ENCODE peak calls at places on chromosomes 11 and 22, in eight cellular contexts. One of them, this sample, is unnamed.

GRCh38 chr11:1750481-1750839 is at the start of gene IFITM10:
- DNase-seq in upper lobe of left lung: no peak
- DNase-seq in transverse colon: peak
- DNase-seq in prostate gland: no peak
- DNase-seq in endothelial cell of umbilical vein: no peak
- DNase-seq in vagina: no peak
- DNase-seq in spleen: no peak
- DNase-seq in H1: no peak
- DNase-seq in this sample: no peak

GRCh38 chr22:48459859-48460823 is 1367.5 kb downstream of the BRD1 start:
- DNase-seq in upper lobe of left lung: peak
- DNase-seq in spleen: no peak
- DNase-seq in H1: no peak
- DNase-seq in transverse colon: no peak
- DNase-seq in prostate gland: no peak
- DNase-seq in endothelial cell of umbilical vein: no peak
- DNase-seq in vagina: no peak
- DNase-seq in this sample: no peak

GRCh38 chr11:18836415-18836814 is 44.8 kb upstream of the PTPN5 start:
- DNase-seq in H1: no peak
- DNase-seq in vagina: no peak
- DNase-seq in prostate gland: no peak
- DNase-seq in upper lobe of left lung: no peak
- DNase-seq in spleen: no peak
- DNase-seq in endothelial cell of umbilical vein: no peak
- DNase-seq in transverse colon: no peak
- DNase-seq in this sample: no peak

GRCh38 chr11:61325649-61326414 is 7.1 kb downstream of the DDB1 start:
- DNase-seq in transverse colon: no peak
- DNase-seq in vagina: no peak
- DNase-seq in endothelial cell of umbilical vein: no peak
- DNase-seq in prostate gland: peak
- DNase-seq in upper lobe of left lung: no peak
- DNase-seq in spleen: no peak
- DNase-seq in H1: no peak
- DNase-seq in this sample: no peak

GRCh38 chr11:2988361-2988762 is 3.8 kb downstream of the NAP1L4 start:
- DNase-seq in H1: no peak
- DNase-seq in upper lobe of left lung: no peak
- DNase-seq in vagina: no peak
- DNase-seq in spleen: no peak
- DNase-seq in prostate gland: no peak
- DNase-seq in transverse colon: no peak
- DNase-seq in endothelial cell of umbilical vein: peak
- DNase-seq in this sample: no peak

GRCh38 chr22:49247194-49247924 is 580.3 kb downstream of the BRD1 start:
- DNase-seq in spleen: no peak
- DNase-seq in transverse colon: no peak
- DNase-seq in upper lobe of left lung: no peak
- DNase-seq in endothelial cell of umbilical vein: no peak
- DNase-seq in H1: no peak
- DNase-seq in vagina: peak
- DNase-seq in prostate gland: no peak
- DNase-seq in this sample: no peak

GRCh38 chr11:9530020-9530628 is 43.3 kb upstream of the WEE1 start:
- DNase-seq in endothelial cell of umbilical vein: no peak
- DNase-seq in transverse colon: no peak
- DNase-seq in prostate gland: peak
- DNase-seq in vagina: no peak
- DNase-seq in upper lobe of left lung: no peak
- DNase-seq in spleen: no peak
- DNase-seq in H1: no peak
- DNase-seq in this sample: no peak

GRCh38 chr22:39135092-39135896 is 17.2 kb downstream of the CBX7 start:
- DNase-seq in vagina: no peak
- DNase-seq in upper lobe of left lung: peak
- DNase-seq in transverse colon: peak
- DNase-seq in endothelial cell of umbilical vein: peak
- DNase-seq in prostate gland: peak
- DNase-seq in H1: peak
- DNase-seq in spleen: peak
- DNase-seq in this sample: no peak

GRCh38 chr22:26689553-26690301 is 32.3 kb downstream of the MIAT start:
- DNase-seq in vagina: no peak
- DNase-seq in transverse colon: no peak
- DNase-seq in upper lobe of left lung: no peak
- DNase-seq in prostate gland: no peak
- DNase-seq in H1: no peak
- DNase-seq in endothelial cell of umbilical vein: no peak
- DNase-seq in spleen: no peak
- DNase-seq in this sample: no peak

GRCh38 chr11:70928854-70929598 is 323.4 kb downstream of the SHANK2 start:
- DNase-seq in spleen: no peak
- DNase-seq in upper lobe of left lung: no peak
- DNase-seq in transverse colon: no peak
- DNase-seq in vagina: no peak
- DNase-seq in prostate gland: no peak
- DNase-seq in H1: no peak
- DNase-seq in endothelial cell of umbilical vein: no peak
- DNase-seq in this sample: no peak

GRCh38 chr22:25447067-25447688 is 117.3 kb upstream of the GRK3 start:
- DNase-seq in H1: no peak
- DNase-seq in spleen: no peak
- DNase-seq in prostate gland: no peak
- DNase-seq in endothelial cell of umbilical vein: no peak
- DNase-seq in vagina: no peak
- DNase-seq in transverse colon: no peak
- DNase-seq in upper lobe of left lung: no peak
- DNase-seq in this sample: no peak

GRCh38 chr11:119472856-119473222 is 49.9 kb upstream of the THY1 start:
- DNase-seq in prostate gland: no peak
- DNase-seq in upper lobe of left lung: no peak
- DNase-seq in H1: no peak
- DNase-seq in transverse colon: no peak
- DNase-seq in spleen: no peak
- DNase-seq in endothelial cell of umbilical vein: no peak
- DNase-seq in vagina: no peak
- DNase-seq in this sample: peak

GRCh38 chr22:27512283-27512761 is 289.2 kb downstream of the MN1 start:
- DNase-seq in prostate gland: peak
- DNase-seq in H1: no peak
- DNase-seq in vagina: peak
- DNase-seq in transverse colon: peak
- DNase-seq in upper lobe of left lung: no peak
- DNase-seq in endothelial cell of umbilical vein: peak
- DNase-seq in spleen: no peak
- DNase-seq in this sample: no peak

GRCh38 chr11:109696191-109696897 is 274.4 kb downstream of the C11orf87 start:
- DNase-seq in transverse colon: no peak
- DNase-seq in H1: no peak
- DNase-seq in spleen: peak
- DNase-seq in upper lobe of left lung: no peak
- DNase-seq in endothelial cell of umbilical vein: no peak
- DNase-seq in vagina: no peak
- DNase-seq in prostate gland: no peak
- DNase-seq in this sample: no peak

GRCh38 chr11:60700689-60701508 is 1.5 kb downstream of the MS4A8 start:
- DNase-seq in H1: no peak
- DNase-seq in prostate gland: peak
- DNase-seq in upper lobe of left lung: no peak
- DNase-seq in endothelial cell of umbilical vein: peak
- DNase-seq in transverse colon: peak
- DNase-seq in vagina: no peak
- DNase-seq in spleen: no peak
- DNase-seq in this sample: peak

GRCh38 chr11:44823006-44823405 is 96.2 kb downstream of the TSPAN18 start:
- DNase-seq in spleen: peak
- DNase-seq in prostate gland: no peak
- DNase-seq in upper lobe of left lung: peak
- DNase-seq in transverse colon: no peak
- DNase-seq in endothelial cell of umbilical vein: no peak
- DNase-seq in vagina: no peak
- DNase-seq in H1: no peak
- DNase-seq in this sample: no peak

GRCh38 chr11:65524747-65525658 is at the start of gene SCYL1:
- DNase-seq in spleen: peak
- DNase-seq in prostate gland: peak
- DNase-seq in H1: no peak
- DNase-seq in endothelial cell of umbilical vein: peak
- DNase-seq in transverse colon: peak
- DNase-seq in vagina: no peak
- DNase-seq in upper lobe of left lung: peak
- DNase-seq in this sample: peak
- TF ChIP-seq POLR2A in spleen: no peak
- TF ChIP-seq POLR2A in prostate gland: peak
- TF ChIP-seq POLR2A in H1: no peak
- TF ChIP-seq POLR2A in endothelial cell of umbilical vein: peak
- TF ChIP-seq POLR2A in transverse colon: peak
- TF ChIP-seq POLR2A in vagina: no peak
- TF ChIP-seq POLR2A in upper lobe of left lung: peak
- TF ChIP-seq POLR2A in this sample: peak

GRCh38 chr22:20972014-20972797 is 5.2 kb downstream of the AIFM3 start:
- DNase-seq in upper lobe of left lung: no peak
- DNase-seq in prostate gland: no peak
- DNase-seq in transverse colon: no peak
- DNase-seq in endothelial cell of umbilical vein: no peak
- DNase-seq in vagina: no peak
- DNase-seq in spleen: peak
- DNase-seq in H1: no peak
- DNase-seq in this sample: no peak

GRCh38 chr22:20973634-20974286 is 6.7 kb downstream of the AIFM3 start:
- DNase-seq in H1: no peak
- DNase-seq in endothelial cell of umbilical vein: no peak
- DNase-seq in vagina: no peak
- DNase-seq in prostate gland: no peak
- DNase-seq in upper lobe of left lung: peak
- DNase-seq in spleen: no peak
- DNase-seq in transverse colon: no peak
- DNase-seq in this sample: no peak

GRCh38 chr22:20970939-20971657 is 4.0 kb downstream of the AIFM3 start:
- DNase-seq in spleen: peak
- DNase-seq in H1: no peak
- DNase-seq in vagina: no peak
- DNase-seq in transverse colon: no peak
- DNase-seq in endothelial cell of umbilical vein: no peak
- DNase-seq in upper lobe of left lung: no peak
- DNase-seq in prostate gland: no peak
- DNase-seq in this sample: no peak

GRCh38 chr22:20974336-20974955 is 7.4 kb downstream of the AIFM3 start:
- DNase-seq in spleen: no peak
- DNase-seq in H1: no peak
- DNase-seq in transverse colon: no peak
- DNase-seq in endothelial cell of umbilical vein: no peak
- DNase-seq in prostate gland: no peak
- DNase-seq in vagina: no peak
- DNase-seq in upper lobe of left lung: peak
- DNase-seq in this sample: no peak

GRCh38 chr22:20972933-20973577 is 6.0 kb downstream of the AIFM3 start:
- DNase-seq in transverse colon: no peak
- DNase-seq in spleen: no peak
- DNase-seq in prostate gland: no peak
- DNase-seq in endothelial cell of umbilical vein: no peak
- DNase-seq in H1: no peak
- DNase-seq in upper lobe of left lung: peak
- DNase-seq in vagina: no peak
- DNase-seq in this sample: no peak
- TF ChIP-seq POLR2AphosphoS5 in transverse colon: no peak
- TF ChIP-seq POLR2AphosphoS5 in spleen: no peak
- TF ChIP-seq POLR2AphosphoS5 in prostate gland: no peak
- TF ChIP-seq POLR2AphosphoS5 in endothelial cell of umbilical vein: no peak
- TF ChIP-seq POLR2AphosphoS5 in H1: no peak
- TF ChIP-seq POLR2AphosphoS5 in upper lobe of left lung: no peak
- TF ChIP-seq POLR2AphosphoS5 in vagina: no peak
- TF ChIP-seq POLR2AphosphoS5 in this sample: no peak

GRCh38 chr11:65545853-65546216 is 12.3 kb downstream of the LTBP3 start:
- DNase-seq in H1: no peak
- DNase-seq in endothelial cell of umbilical vein: no peak
- DNase-seq in vagina: no peak
- DNase-seq in spleen: peak
- DNase-seq in transverse colon: no peak
- DNase-seq in prostate gland: no peak
- DNase-seq in upper lobe of left lung: no peak
- DNase-seq in this sample: no peak

GRCh38 chr11:65549088-65549487 is 9.1 kb downstream of the LTBP3 start:
- DNase-seq in vagina: no peak
- DNase-seq in spleen: no peak
- DNase-seq in transverse colon: no peak
- DNase-seq in H1: no peak
- DNase-seq in upper lobe of left lung: no peak
- DNase-seq in prostate gland: no peak
- DNase-seq in endothelial cell of umbilical vein: no peak
- DNase-seq in this sample: no peak

GRCh38 chr11:65547446-65548125 is 10.6 kb downstream of the LTBP3 start:
- DNase-seq in prostate gland: no peak
- DNase-seq in transverse colon: no peak
- DNase-seq in upper lobe of left lung: peak
- DNase-seq in endothelial cell of umbilical vein: no peak
- DNase-seq in H1: no peak
- DNase-seq in spleen: peak
- DNase-seq in vagina: no peak
- DNase-seq in this sample: no peak

GRCh38 chr11:65542738-65543390 is 15.3 kb downstream of the LTBP3 start:
- DNase-seq in upper lobe of left lung: no peak
- DNase-seq in prostate gland: no peak
- DNase-seq in H1: no peak
- DNase-seq in endothelial cell of umbilical vein: no peak
- DNase-seq in spleen: no peak
- DNase-seq in vagina: no peak
- DNase-seq in transverse colon: no peak
- DNase-seq in this sample: no peak

GRCh38 chr11:65546217-65546958 is 11.8 kb downstream of the LTBP3 start:
- DNase-seq in upper lobe of left lung: peak
- DNase-seq in transverse colon: peak
- DNase-seq in endothelial cell of umbilical vein: peak
- DNase-seq in vagina: no peak
- DNase-seq in prostate gland: peak
- DNase-seq in H1: no peak
- DNase-seq in spleen: peak
- DNase-seq in this sample: peak
- TF ChIP-seq POLR2A in upper lobe of left lung: no peak
- TF ChIP-seq POLR2A in transverse colon: peak
- TF ChIP-seq POLR2A in endothelial cell of umbilical vein: no peak
- TF ChIP-seq POLR2A in vagina: no peak
- TF ChIP-seq POLR2A in prostate gland: peak
- TF ChIP-seq POLR2A in H1: no peak
- TF ChIP-seq POLR2A in spleen: no peak
- TF ChIP-seq POLR2A in this sample: no peak

DNA sequence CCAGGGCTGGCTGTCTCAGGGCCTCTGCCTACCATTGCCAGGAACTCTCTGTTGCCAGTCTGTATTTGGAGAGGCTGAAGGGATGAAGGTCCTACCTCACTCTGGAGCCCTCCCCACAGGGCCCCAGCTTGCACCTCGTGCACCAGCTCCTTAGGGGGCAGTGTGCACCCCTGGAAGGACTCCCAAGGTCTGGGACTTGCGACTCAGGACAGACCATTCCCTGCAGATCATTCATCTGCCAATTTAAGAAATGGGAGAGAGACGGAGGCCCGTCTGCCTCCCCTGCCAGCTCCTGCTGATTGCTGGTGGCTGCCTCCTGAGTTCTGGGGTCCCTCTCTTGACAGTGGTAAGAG is 27.5 kb upstream of the MALAT1 start:
- DNase-seq in spleen: peak
- DNase-seq in H1: no peak
- DNase-seq in vagina: no peak
- DNase-seq in upper lobe of left lung: no peak
- DNase-seq in prostate gland: peak
- DNase-seq in transverse colon: peak
- DNase-seq in endothelial cell of umbilical vein: peak
- DNase-seq in this sample: no peak
- TF ChIP-seq POLR2AphosphoS5 in spleen: no peak
- TF ChIP-seq POLR2AphosphoS5 in H1: no peak
- TF ChIP-seq POLR2AphosphoS5 in vagina: no peak
- TF ChIP-seq POLR2AphosphoS5 in upper lobe of left lung: peak
- TF ChIP-seq POLR2AphosphoS5 in prostate gland: peak
- TF ChIP-seq POLR2AphosphoS5 in transverse colon: peak
- TF ChIP-seq POLR2AphosphoS5 in endothelial cell of umbilical vein: no peak
- TF ChIP-seq POLR2AphosphoS5 in this sample: peak